ENCODE peak calls at places on chromosomes 4 and X, in nine cellular contexts. One of them, this sample, is unnamed.

GRCh38 chr4:143286733-143287570 is 49.7 kb upstream of the GAB1 start:
- DNase-seq in NCI-H1417 treated with DMSO at 0.1 percent for 48 hours: no peak
- DNase-seq in CD4-positive, alpha-beta T cell: no peak
- DNase-seq in NCI-H446: no peak
- DNase-seq in ACHN: no peak
- DNase-seq in NCI-H1694: no peak
- DNase-seq in T-helper 1 cell: no peak
- DNase-seq in GF-D8: no peak
- DNase-seq in activated T-cell treated with anti-CD3 and anti-CD28 coated beads, Interleukin-2, amount 50 U/mL, for 4 hours: no peak
- DNase-seq in this sample: no peak

GRCh38 chr4:2075987-2076907 is 17.1 kb downstream of the NAT8L start:
- DNase-seq in NCI-H1417 treated with DMSO at 0.1 percent for 48 hours: no peak
- DNase-seq in CD4-positive, alpha-beta T cell: no peak
- DNase-seq in NCI-H446: no peak
- DNase-seq in ACHN: no peak
- DNase-seq in NCI-H1694: no peak
- DNase-seq in T-helper 1 cell: no peak
- DNase-seq in GF-D8: no peak
- DNase-seq in activated T-cell treated with anti-CD3 and anti-CD28 coated beads, Interleukin-2, amount 50 U/mL, for 4 hours: no peak
- DNase-seq in this sample: no peak

GRCh38 chr4:107931775-107932321 is 499 bp downstream of the CYP2U1 start:
- DNase-seq in NCI-H1417 treated with DMSO at 0.1 percent for 48 hours: no peak
- DNase-seq in CD4-positive, alpha-beta T cell: peak
- DNase-seq in NCI-H446: no peak
- DNase-seq in ACHN: no peak
- DNase-seq in NCI-H1694: no peak
- DNase-seq in T-helper 1 cell: peak
- DNase-seq in GF-D8: no peak
- DNase-seq in activated T-cell treated with anti-CD3 and anti-CD28 coated beads, Interleukin-2, amount 50 U/mL, for 4 hours: peak
- DNase-seq in this sample: no peak

GRCh38 chr4:189021831-189022230 is 882.6 kb downstream of the TRIML1 start:
- DNase-seq in NCI-H1417 treated with DMSO at 0.1 percent for 48 hours: no peak
- DNase-seq in CD4-positive, alpha-beta T cell: no peak
- DNase-seq in NCI-H446: no peak
- DNase-seq in ACHN: no peak
- DNase-seq in NCI-H1694: no peak
- DNase-seq in T-helper 1 cell: no peak
- DNase-seq in GF-D8: no peak
- DNase-seq in activated T-cell treated with anti-CD3 and anti-CD28 coated beads, Interleukin-2, amount 50 U/mL, for 4 hours: no peak
- DNase-seq in this sample: no peak

GRCh38 chr4:40199999-40200880 is 3.4 kb downstream of the RHOH start:
- DNase-seq in NCI-H1417 treated with DMSO at 0.1 percent for 48 hours: no peak
- DNase-seq in CD4-positive, alpha-beta T cell: peak
- DNase-seq in NCI-H446: no peak
- DNase-seq in ACHN: no peak
- DNase-seq in NCI-H1694: no peak
- DNase-seq in T-helper 1 cell: peak
- DNase-seq in GF-D8: peak
- DNase-seq in activated T-cell treated with anti-CD3 and anti-CD28 coated beads, Interleukin-2, amount 50 U/mL, for 4 hours: peak
- DNase-seq in this sample: no peak

GRCh38 chr4:75698162-75698962 is 25.2 kb upstream of the G3BP2 start:
- DNase-seq in NCI-H1417 treated with DMSO at 0.1 percent for 48 hours: no peak
- DNase-seq in CD4-positive, alpha-beta T cell: no peak
- DNase-seq in NCI-H446: no peak
- DNase-seq in ACHN: no peak
- DNase-seq in NCI-H1694: no peak
- DNase-seq in T-helper 1 cell: no peak
- DNase-seq in GF-D8: peak
- DNase-seq in activated T-cell treated with anti-CD3 and anti-CD28 coated beads, Interleukin-2, amount 50 U/mL, for 4 hours: no peak
- DNase-seq in this sample: no peak

GRCh38 chr4:2341911-2342652 is 76.4 kb downstream of the ZFYVE28 start:
- DNase-seq in NCI-H1417 treated with DMSO at 0.1 percent for 48 hours: no peak
- DNase-seq in CD4-positive, alpha-beta T cell: no peak
- DNase-seq in NCI-H446: no peak
- DNase-seq in ACHN: no peak
- DNase-seq in NCI-H1694: no peak
- DNase-seq in T-helper 1 cell: no peak
- DNase-seq in GF-D8: no peak
- DNase-seq in activated T-cell treated with anti-CD3 and anti-CD28 coated beads, Interleukin-2, amount 50 U/mL, for 4 hours: no peak
- DNase-seq in this sample: no peak

GRCh38 chr4:164615964-164616363 is 138.0 kb upstream of the SMIM31 start:
- DNase-seq in NCI-H1417 treated with DMSO at 0.1 percent for 48 hours: no peak
- DNase-seq in CD4-positive, alpha-beta T cell: no peak
- DNase-seq in NCI-H446: no peak
- DNase-seq in ACHN: no peak
- DNase-seq in NCI-H1694: no peak
- DNase-seq in T-helper 1 cell: no peak
- DNase-seq in GF-D8: no peak
- DNase-seq in activated T-cell treated with anti-CD3 and anti-CD28 coated beads, Interleukin-2, amount 50 U/mL, for 4 hours: no peak
- DNase-seq in this sample: no peak

GRCh38 chr4:135508006-135508714 is 1306.6 kb upstream of the PABPC4L start:
- DNase-seq in NCI-H1417 treated with DMSO at 0.1 percent for 48 hours: no peak
- DNase-seq in CD4-positive, alpha-beta T cell: no peak
- DNase-seq in NCI-H446: no peak
- DNase-seq in ACHN: no peak
- DNase-seq in NCI-H1694: no peak
- DNase-seq in T-helper 1 cell: no peak
- DNase-seq in GF-D8: no peak
- DNase-seq in activated T-cell treated with anti-CD3 and anti-CD28 coated beads, Interleukin-2, amount 50 U/mL, for 4 hours: no peak
- DNase-seq in this sample: no peak

GRCh38 chr4:7752649-7753048 is 187.0 kb downstream of the AFAP1 start:
- DNase-seq in NCI-H1417 treated with DMSO at 0.1 percent for 48 hours: no peak
- DNase-seq in CD4-positive, alpha-beta T cell: no peak
- DNase-seq in NCI-H446: no peak
- DNase-seq in ACHN: peak
- DNase-seq in NCI-H1694: no peak
- DNase-seq in T-helper 1 cell: no peak
- DNase-seq in GF-D8: no peak
- DNase-seq in activated T-cell treated with anti-CD3 and anti-CD28 coated beads, Interleukin-2, amount 50 U/mL, for 4 hours: no peak
- DNase-seq in this sample: no peak

GRCh38 chrX:42432552-42432951 is 345.4 kb downstream of the PPP1R2C start:
- DNase-seq in NCI-H1417 treated with DMSO at 0.1 percent for 48 hours: no peak
- DNase-seq in CD4-positive, alpha-beta T cell: no peak
- DNase-seq in NCI-H446: no peak
- DNase-seq in ACHN: no peak
- DNase-seq in NCI-H1694: no peak
- DNase-seq in T-helper 1 cell: no peak
- DNase-seq in GF-D8: no peak
- DNase-seq in activated T-cell treated with anti-CD3 and anti-CD28 coated beads, Interleukin-2, amount 50 U/mL, for 4 hours: no peak
- DNase-seq in this sample: no peak

GRCh38 chr4:20251796-20252655 is at the start of gene SLIT2:
- DNase-seq in NCI-H1417 treated with DMSO at 0.1 percent for 48 hours: peak
- DNase-seq in CD4-positive, alpha-beta T cell: no peak
- DNase-seq in NCI-H446: no peak
- DNase-seq in ACHN: peak
- DNase-seq in NCI-H1694: peak
- DNase-seq in T-helper 1 cell: peak
- DNase-seq in GF-D8: no peak
- DNase-seq in activated T-cell treated with anti-CD3 and anti-CD28 coated beads, Interleukin-2, amount 50 U/mL, for 4 hours: no peak
- DNase-seq in this sample: peak

GRCh38 chr4:168218663-168219062 is 99.9 kb downstream of the DDX60 start:
- DNase-seq in NCI-H1417 treated with DMSO at 0.1 percent for 48 hours: no peak
- DNase-seq in CD4-positive, alpha-beta T cell: no peak
- DNase-seq in NCI-H446: no peak
- DNase-seq in ACHN: peak
- DNase-seq in NCI-H1694: no peak
- DNase-seq in T-helper 1 cell: no peak
- DNase-seq in GF-D8: no peak
- DNase-seq in activated T-cell treated with anti-CD3 and anti-CD28 coated beads, Interleukin-2, amount 50 U/mL, for 4 hours: no peak
- DNase-seq in this sample: no peak

GRCh38 chrX:30513284-30513683 is 64.3 kb downstream of the TASL start:
- DNase-seq in NCI-H1417 treated with DMSO at 0.1 percent for 48 hours: no peak
- DNase-seq in CD4-positive, alpha-beta T cell: no peak
- DNase-seq in NCI-H446: no peak
- DNase-seq in ACHN: peak
- DNase-seq in NCI-H1694: no peak
- DNase-seq in T-helper 1 cell: no peak
- DNase-seq in GF-D8: no peak
- DNase-seq in activated T-cell treated with anti-CD3 and anti-CD28 coated beads, Interleukin-2, amount 50 U/mL, for 4 hours: no peak
- DNase-seq in this sample: peak

GRCh38 chr4:113851816-113852215 is 90.3 kb upstream of the CAMK2D start:
- DNase-seq in NCI-H1417 treated with DMSO at 0.1 percent for 48 hours: no peak
- DNase-seq in CD4-positive, alpha-beta T cell: no peak
- DNase-seq in NCI-H446: no peak
- DNase-seq in ACHN: no peak
- DNase-seq in NCI-H1694: no peak
- DNase-seq in T-helper 1 cell: no peak
- DNase-seq in GF-D8: no peak
- DNase-seq in activated T-cell treated with anti-CD3 and anti-CD28 coated beads, Interleukin-2, amount 50 U/mL, for 4 hours: no peak
- DNase-seq in this sample: no peak

GRCh38 chr4:122997463-122998101 is 75.2 kb upstream of the NUDT6 start:
- DNase-seq in NCI-H1417 treated with DMSO at 0.1 percent for 48 hours: no peak
- DNase-seq in CD4-positive, alpha-beta T cell: no peak
- DNase-seq in NCI-H446: no peak
- DNase-seq in ACHN: no peak
- DNase-seq in NCI-H1694: no peak
- DNase-seq in T-helper 1 cell: no peak
- DNase-seq in GF-D8: no peak
- DNase-seq in activated T-cell treated with anti-CD3 and anti-CD28 coated beads, Interleukin-2, amount 50 U/mL, for 4 hours: no peak
- DNase-seq in this sample: no peak